ENCODE peak calls at places on chromosomes 4 and X, in eight cellular contexts. K is A549, Y is IMR-90, V is HepG2, I is K562, X is GM12878, U is SK-N-SH, E is H1. G is an unnamed sample.

GRCh38 chrX:57453901-57454300 is 137.9 kb upstream of the ZXDB start:
- DNase-seq in K (no peak), Y (peak; percentile 4), V (peak; percentile 28), I (peak; percentile 7), X (peak; percentile 0), U (peak; percentile 3), E (peak; percentile 0), G (no peak)

GRCh38 chrX:10797493-10797892 is 177.1 kb upstream of the MID1 start:
- DNase-seq in K (no peak), Y (peak; percentile 71), V (no peak), I (no peak), X (no peak), U (no peak), E (no peak), G (no peak)

GRCh38 chr4:99359480-99360204 is 7.1 kb upstream of the ADH1C start:
- DNase-seq in K (no peak), Y (no peak), V (no peak), I (no peak), X (no peak), U (no peak), E (no peak), G (no peak)

GRCh38 chr4:6472387-6473263 is at the start of gene PPP2R2C:
- DNase-seq in K (peak; percentile 32), Y (no peak), V (no peak), I (peak; percentile 69), X (no peak), U (peak; percentile 81), E (no peak), G (peak; percentile 33)

GRCh38 chrX:16870861-16871584 is 861 bp upstream of the RBBP7 start:
- DNase-seq in K (no peak), Y (no peak), V (no peak), I (no peak), X (no peak), U (peak; percentile 29), E (no peak), G (peak; percentile 47)

GRCh38 chr4:155999743-156000142 is 46.1 kb upstream of the CTSO start:
- DNase-seq in K (no peak), Y (no peak), V (no peak), I (no peak), X (no peak), U (no peak), E (peak; percentile 56), G (peak; percentile 88)

GRCh38 chr4:39495446-39496208 is 31.6 kb downstream of the UGDH start:
- DNase-seq in K (no peak), Y (peak; percentile 10), V (no peak), I (no peak), X (no peak), U (no peak), E (no peak), G (no peak)

GRCh38 chr4:67929447-67929846 is 33.8 kb downstream of the TMPRSS11A start:
- DNase-seq in K (no peak), Y (peak; percentile 32), V (no peak), I (no peak), X (no peak), U (no peak), E (no peak), G (no peak)

GRCh38 chrX:153649915-153650782 is 3.1 kb downstream of the DUSP9 start:
- DNase-seq in K (no peak), Y (no peak), V (no peak), I (no peak), X (no peak), U (no peak), E (no peak), G (no peak)

GRCh38 chr4:163109967-163110366 is 56.7 kb downstream of the NAF1 start:
- DNase-seq in K (no peak), Y (no peak), V (no peak), I (no peak), X (no peak), U (no peak), E (no peak), G (no peak)

GRCh38 chr4:55386073-55386472 is 9.7 kb upstream of the TMEM165 start:
- DNase-seq in K (no peak), Y (peak; percentile 50), V (peak; percentile 13), I (peak; percentile 46), X (no peak), U (peak; percentile 53), E (no peak), G (no peak)

GRCh38 chrX:119419146-119419545 is 20.0 kb downstream of the SLC25A43 start:
- DNase-seq in K (no peak), Y (no peak), V (peak; percentile 69), I (no peak), X (no peak), U (no peak), E (no peak), G (no peak)

GRCh38 chr4:140163029-140163810 is 9.2 kb upstream of the MAML3 start:
- DNase-seq in K (no peak), Y (peak; percentile 69), V (no peak), I (no peak), X (no peak), U (no peak), E (no peak), G (no peak)

GRCh38 chrX:77160301-77160700 is 286.9 kb upstream of the FGF16 start:
- DNase-seq in K (no peak), Y (no peak), V (no peak), I (no peak), X (no peak), U (no peak), E (peak; percentile 7), G (peak; percentile 56)

GRCh38 chrX:51192104-51192503 is 140.5 kb upstream of the NUDT10 start:
- DNase-seq in K (no peak), Y (no peak), V (no peak), I (no peak), X (no peak), U (no peak), E (no peak), G (no peak)

GRCh38 chr4:36111180-36111579 is 133.1 kb downstream of the ARAP2 start:
- DNase-seq in K (no peak), Y (peak; percentile 23), V (no peak), I (no peak), X (no peak), U (no peak), E (no peak), G (no peak)

GRCh38 chrX:42398967-42399631 is 378.9 kb downstream of the PPP1R2C start:
- DNase-seq in K (no peak), Y (no peak), V (no peak), I (no peak), X (no peak), U (no peak), E (no peak), G (no peak)

GRCh38 chr4:175035907-175036306 is 117.7 kb downstream of the ADAM29 start:
- DNase-seq in K (no peak), Y (no peak), V (no peak), I (no peak), X (peak; percentile 5), U (no peak), E (no peak), G (no peak)

GRCh38 chr4:30744957-30745640 is 24.9 kb downstream of the PCDH7 start:
- DNase-seq in K (no peak), Y (no peak), V (no peak), I (no peak), X (no peak), U (no peak), E (no peak), G (no peak)

GRCh38 chr4:3128976-3129375 is 54.5 kb downstream of the HTT start:
- DNase-seq in K (no peak), Y (peak; percentile 65), V (no peak), I (no peak), X (no peak), U (no peak), E (no peak), G (no peak)

GRCh38 chr4:41734366-41734765 is 14.2 kb downstream of the PHOX2B start:
- DNase-seq in K (no peak), Y (peak; percentile 21), V (no peak), I (no peak), X (no peak), U (no peak), E (no peak), G (no peak)

DNA sequence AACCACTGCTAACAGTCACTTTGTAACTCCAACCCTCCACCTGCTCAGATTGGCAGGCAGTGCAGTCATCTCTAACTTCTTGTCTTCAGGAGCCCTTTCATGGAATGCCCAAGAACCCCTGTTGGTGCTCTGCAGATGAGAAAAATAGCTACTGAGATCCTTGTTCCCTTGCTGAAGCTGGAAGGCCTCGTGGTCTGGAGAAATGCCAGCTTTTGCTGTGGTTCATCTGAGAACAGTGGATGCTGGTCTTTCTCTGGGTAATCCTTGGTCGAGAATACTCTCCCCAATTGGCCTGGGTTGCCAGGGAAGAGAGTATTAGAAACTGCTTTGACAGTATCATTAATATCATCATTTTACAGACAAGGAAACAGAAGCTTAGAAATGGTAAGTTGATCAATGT is 15.1 kb upstream of the BOD1L1 start:
- DNase-seq in K (no peak), Y (peak; percentile 52), V (no peak), I (no peak), X (no peak), U (no peak), E (no peak), G (no peak)
- TF ChIP-seq USF2 in K (no peak), Y (no peak), V (no peak), I (no peak), X (no peak), U (no peak), E (no peak), G (no peak)

GRCh38 chrX:150984164-150984824 is 1.2 kb downstream of the HMGB3 start:
- DNase-seq in K (no peak), Y (no peak), V (no peak), I (peak; percentile 55), X (no peak), U (peak; percentile 71), E (no peak), G (no peak)
- TF ChIP-seq USF2 in K (no peak), Y (no peak), V (no peak), I (no peak), X (no peak), U (no peak), E (no peak), G (no peak)

GRCh38 chr4:126894963-126895362 is 737.8 kb upstream of the INTU start:
- DNase-seq in K (no peak), Y (no peak), V (no peak), I (no peak), X (no peak), U (no peak), E (no peak), G (no peak)

GRCh38 chr4:126895988-126896570 is 736.7 kb upstream of the INTU start:
- DNase-seq in K (no peak), Y (peak; percentile 66), V (no peak), I (no peak), X (no peak), U (no peak), E (no peak), G (no peak)

GRCh38 chr4:126890383-126890782 is 742.4 kb upstream of the INTU start:
- DNase-seq in K (no peak), Y (peak; percentile 66), V (no peak), I (no peak), X (no peak), U (no peak), E (no peak), G (no peak)

GRCh38 chr4:126888968-126889367 is 743.8 kb upstream of the INTU start:
- DNase-seq in K (no peak), Y (peak; percentile 77), V (no peak), I (no peak), X (no peak), U (no peak), E (no peak), G (no peak)

GRCh38 chr4:126890994-126891393 is 741.8 kb upstream of the INTU start:
- DNase-seq in K (no peak), Y (peak; percentile 79), V (no peak), I (no peak), X (no peak), U (no peak), E (no peak), G (no peak)
- TF ChIP-seq USF2 in K (no peak), Y (no peak), V (no peak), I (no peak), X (no peak), U (no peak), E (no peak), G (no peak)

GRCh38 chrX:112636288-112636687 is 43.5 kb downstream of the LHFPL1 start:
- DNase-seq in K (no peak), Y (peak; percentile 67), V (no peak), I (no peak), X (no peak), U (no peak), E (no peak), G (no peak)
- TF ChIP-seq USF2 in K (no peak), Y (no peak), V (no peak), I (no peak), X (no peak), U (no peak), E (no peak), G (no peak)

G was measured in WTC11.